ENCODE peak calls at places on chromosome 18, in four cellular contexts. K is breast epithelium, N is WTC11, S is testis. Z is an unnamed sample.

GRCh38 chr18:73118121-73118816 is 250.5 kb upstream of the NETO1 start:
- DNase-seq in N (no peak), S (no peak), K (no peak), Z (peak; percentile 80)

GRCh38 chr18:70430501-70431173 is 141.8 kb downstream of the SOCS6 start:
- DNase-seq in S (no peak), K (no peak), N (no peak), Z (no peak)

GRCh38 chr18:48729421-48729820 is 190.6 kb downstream of the CTIF start:
- DNase-seq in K (no peak), S (no peak), N (no peak), Z (no peak)

GRCh38 chr18:36305375-36305774 is 7.9 kb downstream of the FHOD3 start:
- DNase-seq in S (no peak), K (no peak), N (no peak), Z (no peak)

GRCh38 chr18:3360211-3360610 is 89.8 kb upstream of the TGIF1 start:
- DNase-seq in N (peak; percentile 72), S (peak; percentile 38), K (no peak), Z (no peak)

GRCh38 chr18:68262697-68263293 is 452.1 kb downstream of the TMX3 start:
- DNase-seq in K (no peak), N (no peak), S (no peak), Z (peak; percentile 81)

GRCh38 chr18:47342566-47342965 is 91.1 kb upstream of the SKOR2 start:
- DNase-seq in K (no peak), S (no peak), N (no peak), Z (no peak)

GRCh38 chr18:8868779-8869415 is 163.5 kb downstream of the MTCL1 start:
- DNase-seq in S (no peak), N (no peak), K (no peak), Z (no peak)

GRCh38 chr18:48990497-48991298 is 39.9 kb upstream of the SMAD7 start:
- DNase-seq in K (no peak), N (no peak), S (no peak), Z (peak; percentile 71)

GRCh38 chr18:9614401-9615279 is at the start of gene PPP4R1:
- DNase-seq in K (peak; percentile 74), N (peak; percentile 87), S (peak; percentile 81), Z (peak; percentile 84)

GRCh38 chr18:67265464-67266245 is 250.9 kb downstream of the DSEL start:
- DNase-seq in S (no peak), K (no peak), N (no peak), Z (peak; percentile 38)

GRCh38 chr18:8801263-8801901 is 96.0 kb downstream of the MTCL1 start:
- DNase-seq in S (no peak), K (no peak), N (no peak), Z (peak; percentile 80)

DNA sequence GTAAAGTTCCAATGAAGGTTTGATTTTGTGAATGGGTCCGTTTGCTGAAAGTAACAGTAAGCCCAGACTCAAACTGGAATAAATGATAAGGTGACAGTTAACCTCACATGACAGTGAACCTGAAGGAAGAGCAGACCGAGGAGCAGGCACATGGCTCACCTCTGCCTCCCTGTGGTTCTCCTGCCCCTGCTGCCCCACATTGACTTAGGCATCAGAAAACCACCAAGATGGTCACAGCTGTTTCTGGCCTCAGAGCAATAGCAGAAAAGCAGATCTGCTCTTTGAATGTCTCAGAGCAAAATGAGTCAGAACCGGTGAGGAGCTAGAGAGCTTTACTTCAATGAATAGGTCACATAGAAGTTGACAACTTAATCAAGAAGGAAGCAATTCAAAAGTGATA is 487.6 kb downstream of the METTL4 start:
- DNase-seq in K (no peak), S (peak; percentile 56), N (peak; percentile 35), Z (peak; percentile 64)
- TF ChIP-seq CTCF in K (no peak), S (peak; percentile 14), N (no peak), Z (peak; percentile 72)

GRCh38 chr18:58194028-58194427 is 150.0 kb downstream of the NEDD4L start:
- DNase-seq in S (peak; percentile 49), N (peak; percentile 69), K (no peak), Z (no peak)
- TF ChIP-seq CTCF in S (peak; percentile 10), N (peak; percentile 13), K (no peak), Z (peak; percentile 23)

GRCh38 chr18:59783138-59783537 is 85.9 kb upstream of the CCBE1 start:
- DNase-seq in S (peak; percentile 59), K (no peak), N (peak; percentile 42), Z (peak; percentile 57)
- TF ChIP-seq CTCF in S (peak; percentile 50), K (no peak), N (no peak), Z (peak; percentile 76)

GRCh38 chr18:37484893-37485834 is 80.4 kb downstream of the CELF4 start:
- DNase-seq in N (peak; percentile 72), S (peak; percentile 46), K (no peak), Z (peak; percentile 42)
- TF ChIP-seq CTCF in N (peak; percentile 50), S (no peak), K (no peak), Z (no peak)